ENCODE peak calls at places on chromosomes 2 and 18, in four cellular contexts. B, T, H and Y are unnamed samples.
A peak's percentile ranks its signal among the peaks of the same experiment; 100 is the strongest.

GRCh38 chr2:72883356-72883962 is 3.7 kb upstream of the SPR start:
- DNase-seq in H (no peak), B (peak; percentile 17), T (peak; percentile 62), Y (peak; percentile 52)

GRCh38 chr2:117308861-117309770 is 505.4 kb upstream of the DDX18 start:
- DNase-seq in H (no peak), B (no peak), T (no peak), Y (peak; percentile 36)

GRCh38 chr2:16777123-16777872 is 111.7 kb upstream of the CYRIA start:
- DNase-seq in T (no peak), H (no peak), B (no peak), Y (no peak)

GRCh38 chr2:15897431-15898098 is 42.8 kb upstream of the MYCN start:
- DNase-seq in B (no peak), H (no peak), T (no peak), Y (no peak)

GRCh38 chr2:26640331-26640745 is 828 bp downstream of the CIB4 start:
- DNase-seq in B (no peak), T (peak; percentile 80), H (no peak), Y (peak; percentile 62)

GRCh38 chr18:27964811-27965210 is 212.1 kb downstream of the CDH2 start:
- DNase-seq in H (no peak), B (no peak), T (peak; percentile 24), Y (no peak)

GRCh38 chr2:64143154-64144056 is 815 bp downstream of the PELI1 start:
- DNase-seq in H (no peak), T (peak; percentile 52), B (peak; percentile 35), Y (peak; percentile 57)

GRCh38 chr2:229409751-229410181 is 138.7 kb upstream of the PID1 start:
- DNase-seq in T (no peak), B (no peak), H (no peak), Y (peak; percentile 59)

GRCh38 chr18:864872-865273 is 39.8 kb upstream of the ADCYAP1 start:
- DNase-seq in B (peak; percentile 60), T (peak; percentile 89), H (peak; percentile 54), Y (peak; percentile 78)

GRCh38 chr2:237456200-237456731 is 30.8 kb upstream of the MLPH start:
- DNase-seq in T (peak; percentile 97), B (no peak), H (peak; percentile 79), Y (peak; percentile 82)

GRCh38 chr2:203412555-203413331 is 84.5 kb downstream of the ABI2 start:
- DNase-seq in B (no peak), T (no peak), H (no peak), Y (peak; percentile 21)

GRCh38 chr2:229475753-229476152 is 204.7 kb upstream of the PID1 start:
- DNase-seq in B (no peak), T (no peak), H (no peak), Y (no peak)

GRCh38 chr2:46737577-46737976 is 178.0 kb downstream of the MCFD2 start:
- DNase-seq in H (no peak), B (no peak), T (peak; percentile 58), Y (peak; percentile 54)

GRCh38 chr2:12167525-12168317 is 421.3 kb downstream of the LPIN1 start:
- DNase-seq in T (no peak), B (no peak), H (no peak), Y (no peak)

GRCh38 chr2:216366777-216367465 is 5.4 kb downstream of the MARCHF4 start:
- DNase-seq in B (no peak), T (peak; percentile 45), H (no peak), Y (no peak)

GRCh38 chr18:14092625-14093361 is 39.4 kb downstream of the ZNF519 start:
- DNase-seq in B (no peak), H (no peak), T (no peak), Y (no peak)

GRCh38 chr2:222926915-222927314 is 66.1 kb downstream of the ACSL3 start:
- DNase-seq in B (no peak), H (no peak), T (no peak), Y (no peak)

GRCh38 chr2:12721571-12722444 is 5.1 kb downstream of the TRIB2 start:
- DNase-seq in B (no peak), H (no peak), T (peak; percentile 60), Y (no peak)

GRCh38 chr2:163319006-163319405 is 416.8 kb downstream of the FIGN start:
- DNase-seq in H (no peak), T (peak; percentile 88), B (no peak), Y (peak; percentile 57)

GRCh38 chr2:239532305-239532649 is 131.5 kb upstream of the HDAC4 start:
- DNase-seq in H (no peak), B (no peak), T (no peak), Y (no peak)

GRCh38 chr2:43219383-43220228 is 6.8 kb downstream of the ZFP36L2 start:
- DNase-seq in B (peak; percentile 78), T (peak; percentile 85), H (peak; percentile 87), Y (peak; percentile 88)

GRCh38 chr2:159164457-159164894 is 122.0 kb downstream of the WDSUB1 start:
- DNase-seq in T (no peak), B (no peak), H (no peak), Y (no peak)

GRCh38 chr2:121530210-121530562 is 494 bp upstream of the RNU4ATAC start:
- DNase-seq in H (peak; percentile 72), T (peak; percentile 81), B (no peak), Y (no peak)

GRCh38 chr18:63325086-63325686 is 5.6 kb upstream of the BCL2 start:
- DNase-seq in B (no peak), H (no peak), T (no peak), Y (no peak)

GRCh38 chr18:74944676-74945075 is 264.3 kb downstream of the PTGR3 start:
- DNase-seq in H (no peak), B (no peak), T (no peak), Y (no peak)

GRCh38 chr18:50653402-50654093 is 93.7 kb downstream of the MAPK4 start:
- DNase-seq in T (no peak), B (no peak), H (no peak), Y (no peak)

GRCh38 chr2:162887902-162888301 is 49.3 kb upstream of the KCNH7 start:
- DNase-seq in T (no peak), H (no peak), B (no peak), Y (no peak)

GRCh38 chr18:32373995-32374394 is 96.7 kb downstream of the GAREM1 start:
- DNase-seq in H (no peak), T (peak; percentile 80), B (no peak), Y (peak; percentile 73)

GRCh38 chr18:30358545-30358944 is 684.0 kb downstream of the DSC3 start:
- DNase-seq in B (no peak), H (no peak), T (peak; percentile 1), Y (peak; percentile 95)

DNA sequence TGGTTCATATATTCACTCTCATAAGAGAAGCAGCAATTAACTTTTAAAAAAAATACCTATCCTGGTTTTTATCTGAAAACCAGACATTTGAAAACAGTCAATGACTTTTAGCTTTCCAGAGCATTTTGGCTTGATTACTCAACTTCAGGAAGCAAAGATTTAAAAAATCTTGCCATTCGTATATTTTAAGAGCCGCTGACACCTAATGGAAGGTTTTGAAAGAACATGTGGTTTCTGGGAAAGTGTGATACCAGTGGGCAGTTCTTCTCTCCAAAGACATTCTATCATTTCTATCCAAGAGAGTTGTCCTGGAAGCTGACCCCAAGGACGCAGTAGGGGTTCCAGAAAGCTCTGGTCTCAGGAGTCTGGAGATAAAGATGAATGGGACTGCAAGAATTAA is 234.7 kb downstream of the TTC32 start:
- DNase-seq in T (peak; percentile 75), B (no peak), H (no peak), Y (peak; percentile 59)
- TF ChIP-seq CTCF in T (peak; percentile 53), B (no peak), H (no peak), Y (peak; percentile 60)

GRCh38 chr2:101704046-101704466 is 6.5 kb downstream of the MAP4K4 start:
- DNase-seq in T (peak; percentile 90), B (peak; percentile 23), H (peak; percentile 71), Y (peak; percentile 83)

GRCh38 chr2:101706121-101706818 is 8.8 kb downstream of the MAP4K4 start:
- DNase-seq in T (no peak), H (no peak), B (no peak), Y (no peak)

GRCh38 chr2:101704816-101705565 is 7.5 kb downstream of the MAP4K4 start:
- DNase-seq in B (no peak), H (no peak), T (peak; percentile 48), Y (no peak)

GRCh38 chr2:101710036-101710689 is 12.7 kb downstream of the MAP4K4 start:
- DNase-seq in T (no peak), H (no peak), B (no peak), Y (peak; percentile 45)

GRCh38 chr2:101706819-101707177 is 9.3 kb downstream of the MAP4K4 start:
- DNase-seq in T (no peak), H (no peak), B (no peak), Y (no peak)
- TF ChIP-seq CTCF in T (no peak), H (no peak), B (no peak), Y (no peak)

GRCh38 chr2:44480068-44480467 is 118.3 kb downstream of the CAMKMT start:
- DNase-seq in B (no peak), H (no peak), T (no peak), Y (no peak)
- TF ChIP-seq CTCF in B (no peak), H (no peak), T (no peak), Y (no peak)

GRCh38 chr2:19120941-19121750 is 237.3 kb downstream of the OSR1 start:
- DNase-seq in H (no peak), T (peak; percentile 84), B (no peak), Y (peak; percentile 90)
- TF ChIP-seq CTCF in H (no peak), T (no peak), B (no peak), Y (no peak)

DNA sequence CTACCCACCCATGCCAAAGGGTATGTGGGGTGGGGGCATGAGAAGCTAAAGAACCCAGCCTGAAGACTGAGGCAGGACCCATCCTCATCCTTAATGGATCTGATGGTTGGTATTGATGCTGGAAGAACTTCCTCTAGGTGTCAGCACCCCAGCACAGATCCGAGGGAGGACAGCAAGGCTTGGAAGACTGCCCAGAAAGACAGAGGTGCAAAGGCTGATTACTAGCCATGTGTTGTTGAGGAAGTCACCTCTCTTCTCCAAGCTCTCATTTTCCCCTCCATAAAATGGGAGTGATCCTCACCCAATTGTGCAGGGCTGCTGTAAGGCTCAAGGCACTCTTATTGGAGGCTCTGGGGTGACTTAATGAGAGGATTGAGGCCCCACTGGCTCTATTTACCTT is 256.5 kb downstream of the CELF4 start:
- DNase-seq in T (peak; percentile 21), B (no peak), H (no peak), Y (peak; percentile 46)
- TF ChIP-seq CTCF in T (peak; percentile 11), B (no peak), H (no peak), Y (no peak)

GRCh38 chr2:170396799-170397459 is 219.0 kb downstream of the MYO3B start:
- DNase-seq in H (no peak), B (no peak), T (peak; percentile 45), Y (no peak)
- TF ChIP-seq CTCF in H (peak; percentile 18), B (no peak), T (peak; percentile 56), Y (peak; percentile 44)

DNA sequence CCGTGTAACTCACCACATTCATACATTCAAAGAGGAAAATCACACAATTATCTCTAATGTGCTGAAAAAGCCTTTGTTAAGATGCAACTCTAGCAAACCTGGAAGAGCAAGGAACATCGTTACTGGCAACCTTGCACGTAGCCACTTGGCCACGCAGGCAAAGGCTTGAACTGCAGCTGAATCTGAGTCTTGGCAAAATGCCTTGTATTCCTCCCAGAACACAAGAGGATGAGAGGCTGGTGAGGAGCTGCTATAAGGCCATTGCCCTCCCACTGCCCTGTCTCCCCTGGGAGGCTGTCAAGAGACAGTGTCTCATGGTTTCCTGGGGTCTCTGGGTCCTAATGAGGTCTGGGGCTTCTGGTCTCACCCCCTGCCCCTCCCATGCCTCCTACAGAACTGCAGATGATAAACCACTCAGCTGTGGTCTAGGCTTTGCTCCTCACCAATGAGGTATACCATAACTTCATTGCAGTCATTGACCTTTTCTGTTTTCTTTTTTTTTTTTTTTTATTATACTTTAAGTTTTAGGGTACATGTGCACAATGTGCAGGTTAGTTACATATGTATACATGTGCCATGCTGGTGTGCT is 141.4 kb downstream of the SPP2 start:
- DNase-seq in T (peak; percentile 42), H (no peak), B (no peak), Y (peak; percentile 47)
- TF ChIP-seq CTCF in T (peak; percentile 14), H (no peak), B (no peak), Y (no peak)

GRCh38 chr18:58241026-58241679 is 197.1 kb downstream of the NEDD4L start:
- DNase-seq in B (no peak), H (no peak), T (no peak), Y (no peak)
- TF ChIP-seq CTCF in B (no peak), H (no peak), T (no peak), Y (no peak)